ENCODE peak calls at places on chromosomes 6 and 20, in four cellular contexts. One of them, this sample, is unnamed.
A peak's percentile ranks its signal among the peaks of the same experiment; 100 is the strongest.

GRCh38 chr6:31559606-31559957 is 12.2 kb downstream of the NFKBIL1 start:
- DNase-seq in AG10803: no peak
- DNase-seq in psoas muscle: no peak
- DNase-seq in kidney glomerular epithelial cell: no peak
- DNase-seq in this sample: no peak

GRCh38 chr6:106099235-106099537 is 13.1 kb downstream of the PRDM1 start:
- DNase-seq in AG10803: no peak
- DNase-seq in psoas muscle: no peak
- DNase-seq in kidney glomerular epithelial cell: no peak
- DNase-seq in this sample: no peak

GRCh38 chr6:169343886-169344525 is 90.4 kb upstream of the THBS2 start:
- DNase-seq in AG10803: no peak
- DNase-seq in psoas muscle: no peak
- DNase-seq in kidney glomerular epithelial cell: no peak
- DNase-seq in this sample: no peak

GRCh38 chr6:107061125-107062020 is 33.4 kb downstream of the MTRES1 start:
- DNase-seq in AG10803: no peak
- DNase-seq in psoas muscle: no peak
- DNase-seq in kidney glomerular epithelial cell: no peak
- DNase-seq in this sample: no peak

GRCh38 chr20:52972965-52973819 is 1.0 kb downstream of the TSHZ2 start:
- DNase-seq in AG10803: no peak
- DNase-seq in psoas muscle: peak; percentile 21
- DNase-seq in kidney glomerular epithelial cell: peak; percentile 4
- DNase-seq in this sample: no peak

GRCh38 chr6:21829126-21829525 is 235.6 kb downstream of the SOX4 start:
- DNase-seq in AG10803: no peak
- DNase-seq in psoas muscle: no peak
- DNase-seq in kidney glomerular epithelial cell: no peak
- DNase-seq in this sample: no peak

GRCh38 chr6:160430203-160430602 is 82.0 kb downstream of the SLC22A3 start:
- DNase-seq in AG10803: peak; percentile 47
- DNase-seq in psoas muscle: no peak
- DNase-seq in kidney glomerular epithelial cell: no peak
- DNase-seq in this sample: no peak

GRCh38 chr20:32406701-32407100 is 48.6 kb downstream of the ASXL1 start:
- DNase-seq in AG10803: no peak
- DNase-seq in psoas muscle: no peak
- DNase-seq in kidney glomerular epithelial cell: no peak
- DNase-seq in this sample: no peak

GRCh38 chr6:15444081-15444731 is 198.3 kb downstream of the JARID2 start:
- DNase-seq in AG10803: no peak
- DNase-seq in psoas muscle: no peak
- DNase-seq in kidney glomerular epithelial cell: no peak
- DNase-seq in this sample: no peak